ENCODE peak calls at places on chromosomes 7 and 10, in five cellular contexts. W, Q, Z, A and E are unnamed samples.

GRCh38 chr7:22896917-22897316 is 74.3 kb upstream of the TOMM7 start:
- DNase-seq in W (no peak), Q (no peak), Z (no peak), A (no peak), E (no peak)

GRCh38 chr10:84948644-84949043 is 620.3 kb downstream of the CCSER2 start:
- DNase-seq in W (no peak), Q (no peak), Z (peak), A (no peak), E (no peak)

GRCh38 chr7:30452278-30452930 is 26.2 kb downstream of the NOD1 start:
- DNase-seq in W (no peak), Q (no peak), Z (no peak), A (no peak), E (no peak)

GRCh38 chr7:23117841-23118240 is 12.3 kb downstream of the KLHL7 start:
- DNase-seq in W (no peak), Q (no peak), Z (no peak), A (no peak), E (peak)

GRCh38 chr7:45457591-45457990 is 116.6 kb upstream of the ADCY1 start:
- DNase-seq in W (no peak), Q (no peak), Z (no peak), A (no peak), E (no peak)

GRCh38 chr7:156156734-156157408 is 344.6 kb upstream of the SHH start:
- DNase-seq in W (no peak), Q (no peak), Z (no peak), A (no peak), E (peak)

GRCh38 chr7:129969881-129970446 is 17.2 kb upstream of the UBE2H start:
- DNase-seq in W (no peak), Q (no peak), Z (peak), A (peak), E (peak)

GRCh38 chr10:128629111-128630096 is 503.2 kb upstream of the MKI67 start:
- DNase-seq in W (no peak), Q (no peak), Z (peak), A (no peak), E (no peak)

GRCh38 chr10:130049244-130049643 is 61.4 kb downstream of the C10orf143 start:
- DNase-seq in W (no peak), Q (no peak), Z (no peak), A (no peak), E (no peak)

GRCh38 chr10:36089790-36090391 is 447.8 kb upstream of the FZD8 start:
- DNase-seq in W (no peak), Q (no peak), Z (no peak), A (no peak), E (no peak)

GRCh38 chr7:47688311-47689100 is 106.6 kb upstream of the TNS3 start:
- DNase-seq in W (no peak), Q (no peak), Z (no peak), A (no peak), E (no peak)

GRCh38 chr7:5414876-5415275 is 8.8 kb downstream of the TNRC18 start:
- DNase-seq in W (no peak), Q (no peak), Z (no peak), A (no peak), E (no peak)

GRCh38 chr10:48763403-48763802 is 78.7 kb downstream of the WDFY4 start:
- DNase-seq in W (no peak), Q (no peak), Z (no peak), A (no peak), E (no peak)